ENCODE peak calls at places on chromosomes 13 and 19, in seven cellular contexts. M, B, N, W, U, V and Y are unnamed samples.

GRCh38 chr13:34672631-34673030 is 269.4 kb upstream of the NBEA start:
- DNase-seq in V (no peak), W (no peak), N (peak; percentile 6), U (no peak), B (no peak), M (no peak), Y (no peak)

GRCh38 chr13:96053003-96053703 is at the start of gene UGGT2:
- DNase-seq in V (peak; percentile 96), U (peak; percentile 88), M (peak; percentile 94), W (peak; percentile 91), N (peak; percentile 89), B (peak; percentile 76), Y (peak; percentile 97)

GRCh38 chr19:29841209-29841558 is 29.4 kb downstream of the CCNE1 start:
- DNase-seq in V (peak; percentile 53), W (no peak), B (no peak), M (no peak), U (no peak), N (peak; percentile 46), Y (no peak)

GRCh38 chr13:100129605-100130004 is 40.7 kb downstream of the PCCA start:
- DNase-seq in B (no peak), V (no peak), M (no peak), W (no peak), N (peak; percentile 67), U (no peak), Y (no peak)

GRCh38 chr13:30829145-30829544 is 76.9 kb upstream of the MEDAG start:
- DNase-seq in W (no peak), M (peak; percentile 82), N (no peak), V (peak; percentile 78), U (no peak), B (no peak), Y (peak; percentile 20)

GRCh38 chr13:50123002-50123401 is 107.8 kb downstream of the KCNRG start:
- DNase-seq in V (no peak), M (no peak), N (peak; percentile 3), U (no peak), B (no peak), W (no peak), Y (no peak)

GRCh38 chr19:29546583-29547190 is 20.9 kb downstream of the VSTM2B start:
- DNase-seq in M (no peak), U (no peak), W (no peak), V (no peak), B (no peak), N (peak; percentile 42), Y (no peak)

GRCh38 chr13:111318396-111318795 is 2.0 kb upstream of the TEX29 start:
- DNase-seq in V (no peak), W (no peak), U (peak; percentile 37), B (no peak), N (no peak), M (peak; percentile 9), Y (peak; percentile 8)

GRCh38 chr13:77595166-77595810 is 59.8 kb downstream of the SCEL start:
- DNase-seq in W (no peak), B (no peak), N (peak; percentile 13), M (no peak), U (no peak), V (no peak), Y (no peak)

GRCh38 chr13:40172878-40173277 is 493.6 kb downstream of the FOXO1 start:
- DNase-seq in W (no peak), V (no peak), M (no peak), N (no peak), U (no peak), B (no peak), Y (no peak)

GRCh38 chr19:15015946-15016542 is 33.2 kb upstream of the CASP14 start:
- DNase-seq in W (peak; percentile 51), U (no peak), M (no peak), V (no peak), N (peak; percentile 40), B (peak; percentile 54), Y (peak; percentile 25)

GRCh38 chr13:87821512-87821911 is 150.3 kb downstream of the SLITRK5 start:
- DNase-seq in U (no peak), V (peak; percentile 16), M (no peak), W (no peak), N (no peak), B (no peak), Y (no peak)

GRCh38 chr19:41426952-41427646 is at the start of gene B3GNT8:
- DNase-seq in U (peak; percentile 88), V (peak; percentile 77), W (peak; percentile 93), N (peak; percentile 94), M (peak; percentile 34), B (peak; percentile 59), Y (peak; percentile 34)

GRCh38 chr19:19471682-19472081 is 43.7 kb downstream of the TSSK6 start:
- DNase-seq in M (no peak), B (no peak), W (no peak), U (no peak), V (no peak), N (no peak), Y (no peak)

GRCh38 chr13:85798999-85799646 is at the start of gene SLITRK6:
- DNase-seq in V (peak; percentile 83), M (peak; percentile 85), U (no peak), N (peak; percentile 87), B (peak; percentile 58), W (peak; percentile 35), Y (peak; percentile 24)

GRCh38 chr19:38728752-38729541 is 15.3 kb downstream of the CAPN12 start:
- DNase-seq in W (no peak), U (no peak), N (no peak), V (no peak), M (no peak), B (no peak), Y (no peak)

GRCh38 chr13:94674609-94675348 is 37.6 kb downstream of the SOX21 start:
- DNase-seq in M (peak; percentile 30), N (peak; percentile 79), B (peak; percentile 69), W (peak; percentile 67), V (peak; percentile 41), U (peak; percentile 85), Y (peak; percentile 82)

GRCh38 chr19:1748703-1749341 is 4.5 kb upstream of the ONECUT3 start:
- DNase-seq in N (no peak), M (no peak), B (no peak), U (peak; percentile 65), W (no peak), V (no peak), Y (no peak)
- H3K4me1 ChIP-seq in N (peaks cover 1% of the 10 kb centered on the region), M (peaks cover 12% of the 10 kb centered on the region), B (peaks cover 15% of the 10 kb centered on the region), U (peaks cover 51% of the 10 kb centered on the region), W (no peaks in the 10 kb centered on the region), V (peaks cover 48% of the 10 kb centered on the region), Y (no peaks in the 10 kb centered on the region)

DNA sequence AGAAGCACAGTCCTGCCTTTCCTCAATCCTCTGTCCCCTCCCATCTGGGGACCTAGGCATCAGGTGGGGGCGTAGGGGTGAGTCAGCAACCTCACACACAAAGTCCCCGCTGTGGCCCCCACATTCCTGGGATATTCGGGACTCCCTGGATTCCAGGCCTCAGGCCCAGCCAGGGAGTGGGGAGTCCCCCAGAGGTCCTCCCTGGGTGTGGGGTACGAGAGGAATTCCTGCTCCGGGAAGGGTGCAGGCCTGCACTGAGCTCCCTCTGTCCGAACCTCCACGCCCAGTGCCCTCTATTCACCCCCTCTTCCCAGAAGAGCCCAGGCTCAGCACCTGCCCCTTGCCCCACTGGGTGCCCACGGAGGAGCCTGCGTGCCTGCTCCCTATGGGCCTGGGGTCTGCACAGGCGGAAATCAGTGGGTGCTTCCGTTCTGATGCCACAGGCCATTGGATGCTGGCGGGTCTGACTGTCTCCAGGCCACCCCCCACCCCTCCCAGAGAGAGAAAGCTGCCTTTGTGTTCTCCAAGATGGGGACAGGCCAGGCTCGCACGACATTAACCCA is 3.4 kb downstream of the CADM4 start:
- DNase-seq in M (no peak), N (peak; percentile 49), V (no peak), U (peak; percentile 70), B (peak; percentile 45), W (peak; percentile 50), Y (no peak)
- H4K8ac ChIP-seq in M (no peak overlapping the region), N (no peak overlapping the region), V (peak overlapping the region; percentile 27), U (peak overlapping the region; percentile 66), B (no peak overlapping the region), W (no peak overlapping the region), Y (no peak overlapping the region)

GRCh38 chr19:10928563-10929401 is at the start of the genes TIMM29 and YIPF2:
- DNase-seq in W (peak; percentile 98), U (peak; percentile 95), V (peak; percentile 98), B (peak; percentile 98), N (peak; percentile 99), M (peak; percentile 98), Y (peak; percentile 100)

GRCh38 chr19:10924597-10924996 is 3.8 kb downstream of the YIPF2 start:
- DNase-seq in V (no peak), U (no peak), M (no peak), W (no peak), N (no peak), B (no peak), Y (no peak)

GRCh38 chr19:10923503-10924076 is 4.8 kb downstream of the YIPF2 start:
- DNase-seq in B (no peak), W (no peak), U (no peak), M (no peak), N (no peak), V (no peak), Y (no peak)

GRCh38 chr19:10929402-10929794 is 787 bp downstream of the TIMM29 start:
- DNase-seq in U (no peak), N (peak; percentile 43), M (no peak), V (no peak), B (no peak), W (no peak), Y (no peak)

GRCh38 chr19:10927691-10928562 is 512 bp downstream of the YIPF2 start:
- DNase-seq in U (no peak), M (no peak), V (no peak), N (no peak), B (no peak), W (no peak), Y (no peak)
- H3K27ac ChIP-seq in U (no peak overlapping the region), M (peak overlapping the region; percentile 68), V (no peak overlapping the region), N (no peak overlapping the region), B (no peak overlapping the region), W (no peak overlapping the region), Y (no peak overlapping the region)

DNA sequence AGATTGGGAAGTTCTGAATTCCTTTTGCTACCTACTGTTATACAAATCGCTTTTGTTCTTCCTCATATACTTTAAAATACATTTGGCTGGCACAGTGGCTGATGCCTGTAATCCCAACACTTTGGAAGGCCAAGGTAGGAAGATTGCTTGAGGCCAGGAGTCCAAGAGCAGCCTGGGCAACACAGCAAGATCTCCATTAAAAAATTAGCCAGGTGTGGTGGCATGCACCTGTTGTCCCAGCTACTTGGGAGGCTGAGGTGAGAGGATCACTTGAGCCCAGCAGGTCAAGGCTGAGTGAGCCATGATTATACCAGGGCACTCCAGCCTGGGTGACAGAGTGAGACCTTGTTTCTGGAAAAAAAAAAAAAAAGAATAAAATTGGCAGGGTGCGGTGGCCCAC is 34.4 kb upstream of the CXCL17 start:
- DNase-seq in V (no peak), M (no peak), W (no peak), U (no peak), B (no peak), N (no peak), Y (no peak)
- H3K4me1 ChIP-seq in V (no peaks in the 10 kb centered on the region), M (no peaks in the 10 kb centered on the region), W (peaks cover 17% of the 10 kb centered on the region), U (peaks cover 28% of the 10 kb centered on the region), B (peaks cover 10% of the 10 kb centered on the region), N (peaks cover 13% of the 10 kb centered on the region), Y (peaks cover 2% of the 10 kb centered on the region)